ENCODE peak calls at places on chromosomes 7 and 10, in four cellular contexts. L is upper lobe of left lung, H is SK-N-SH, Y is breast epithelium. M is an unnamed sample. For H3K4me1, the result is how much of the 10 kb centered on the place peaks cover.

GRCh38 chr7:46633200-46633599 is 712.1 kb upstream of the IGFBP3 start:
- DNase-seq in L (no peak), H (no peak), Y (no peak), M (no peak)

GRCh38 chr10:114436941-114437340 is 32.6 kb upstream of the AFAP1L2 start:
- DNase-seq in L (no peak), H (no peak), Y (no peak), M (no peak)

GRCh38 chr10:81040947-81041346 is 503.2 kb downstream of the SH2D4B start:
- DNase-seq in L (no peak), H (no peak), Y (no peak), M (no peak)

GRCh38 chr7:149477494-149478443 is 16.9 kb upstream of the ZNF777 start:
- DNase-seq in L (no peak), H (no peak), Y (no peak), M (no peak)

GRCh38 chr7:6420680-6421079 is 27.1 kb downstream of the DAGLB start:
- DNase-seq in L (no peak), H (peak), Y (no peak), M (no peak)

GRCh38 chr7:1926908-1927306 is 256.8 kb downstream of the ELFN1 start:
- DNase-seq in L (no peak), H (no peak), Y (no peak), M (no peak)

GRCh38 chr7:8442814-8443304 is 9.4 kb downstream of the NXPH1 start:
- DNase-seq in L (peak), H (no peak), Y (no peak), M (peak)

GRCh38 chr10:130160775-130161174 is 24.6 kb downstream of the GLRX3 start:
- DNase-seq in L (no peak), H (no peak), Y (no peak), M (no peak)

GRCh38 chr10:120336910-120337540 is 120.0 kb upstream of the PLPP4 start:
- DNase-seq in L (no peak), H (peak), Y (peak), M (no peak)

GRCh38 chr7:44368885-44369284 is 43.5 kb upstream of the CAMK2B start:
- DNase-seq in L (no peak), H (no peak), Y (no peak), M (no peak)

GRCh38 chr10:26781797-26782196 is 79.0 kb downstream of the ABI1 start:
- DNase-seq in L (no peak), H (no peak), Y (no peak), M (no peak)

DNA sequence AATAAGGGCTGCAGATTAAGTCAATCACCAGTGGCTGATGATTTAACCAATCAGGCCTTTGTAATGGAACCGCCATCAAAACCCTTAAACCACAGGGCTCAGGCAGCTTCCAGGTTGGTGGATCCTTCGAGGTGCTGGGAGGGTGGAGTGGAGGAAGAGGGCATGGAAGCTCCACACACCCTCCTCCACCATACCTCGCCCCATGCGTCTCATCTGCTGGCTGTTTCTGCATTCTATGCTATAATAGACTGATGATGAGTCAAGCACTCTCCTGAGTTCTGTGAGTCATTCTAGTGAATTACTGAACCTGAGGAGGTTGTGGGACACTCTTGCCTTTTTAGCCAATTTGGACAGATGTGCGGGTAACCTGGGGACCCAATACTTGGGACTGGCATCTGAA is 43.9 kb downstream of the CHST15 start:
- DNase-seq in L (no peak), H (no peak), Y (no peak), M (peak)
- H3K4me1 ChIP-seq in L (under half), H (under half), Y (under half), M (under half)

GRCh38 chr10:122056431-122057094 is 67.6 kb downstream of the TACC2 start:
- DNase-seq in L (no peak), H (no peak), Y (no peak), M (peak)
- H3K27ac ChIP-seq in L (peak), H (no peak), Y (peak), M (no peak)

GRCh38 chr10:3783313-3783689 is 1.7 kb downstream of the KLF6 start:
- DNase-seq in L (no peak), H (peak), Y (no peak), M (peak)

GRCh38 chr10:3785251-3785848 is 341 bp upstream of the KLF6 start:
- DNase-seq in L (peak), H (peak), Y (peak), M (peak)

GRCh38 chr10:3785849-3786290 is 861 bp upstream of the KLF6 start:
- DNase-seq in L (no peak), H (peak), Y (no peak), M (no peak)

GRCh38 chr10:3783721-3784432 is 1.1 kb downstream of the KLF6 start:
- DNase-seq in L (no peak), H (peak), Y (peak), M (no peak)

GRCh38 chr10:3784510-3785250 is at the start of gene KLF6:
- DNase-seq in L (peak), H (peak), Y (no peak), M (peak)
- TF ChIP-seq POLR2AphosphoS5 in L (no peak), H (peak), Y (peak), M (peak)

GRCh38 chr10:110859947-110860376 is 11.8 kb upstream of the PDCD4 start:
- DNase-seq in L (no peak), H (no peak), Y (no peak), M (no peak)

GRCh38 chr10:110861930-110862677 is 9.6 kb upstream of the PDCD4 start:
- DNase-seq in L (no peak), H (no peak), Y (no peak), M (no peak)

GRCh38 chr10:110861476-110861875 is 10.3 kb upstream of the PDCD4 start:
- DNase-seq in L (no peak), H (no peak), Y (no peak), M (no peak)

GRCh38 chr10:110859206-110859946 is 12.4 kb upstream of the PDCD4 start:
- DNase-seq in L (no peak), H (no peak), Y (no peak), M (no peak)

DNA sequence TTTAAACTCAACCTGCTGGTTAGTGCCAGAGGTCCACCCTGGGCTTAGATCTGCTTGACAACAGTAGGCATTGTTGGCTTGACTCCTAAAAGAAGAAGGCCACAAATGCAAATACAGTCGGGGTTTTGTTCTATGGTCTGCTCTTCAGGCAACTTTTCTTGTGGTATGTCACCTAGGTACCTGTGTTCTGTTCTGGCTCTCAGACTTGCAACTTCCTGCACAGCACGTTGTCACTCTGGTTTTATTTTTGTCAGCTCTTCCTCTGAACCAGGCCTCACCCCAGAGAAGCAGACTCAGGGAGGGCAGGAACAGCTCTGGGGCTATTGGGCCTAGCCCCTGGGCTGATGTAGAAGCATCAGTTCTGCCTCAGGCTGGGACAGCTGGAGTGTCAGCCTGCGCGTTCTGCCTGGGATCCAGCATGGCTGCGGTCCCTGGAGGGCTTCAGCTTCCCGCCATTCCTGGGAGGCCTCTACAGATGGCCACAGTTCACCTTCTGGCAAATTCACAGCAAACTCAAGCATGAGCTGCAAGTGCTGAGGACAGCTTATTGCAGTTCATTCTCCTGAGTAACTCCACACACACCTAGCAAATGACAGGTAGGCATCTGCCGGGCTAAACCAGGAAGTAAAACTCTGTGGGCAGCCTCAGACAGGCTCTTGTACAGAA is 11.0 kb upstream of the PDCD4 start:
- DNase-seq in L (no peak), H (no peak), Y (no peak), M (peak)
- H3K4me1 ChIP-seq in L (half or more), H (under half), Y (under half), M (half or more)

GRCh38 chr7:36039243-36039642 is 113.8 kb upstream of the EEPD1 start:
- DNase-seq in L (no peak), H (no peak), Y (no peak), M (no peak)

GRCh38 chr7:36036590-36036989 is 116.5 kb upstream of the EEPD1 start:
- DNase-seq in L (no peak), H (peak), Y (no peak), M (no peak)

GRCh38 chr7:36038063-36038721 is 114.9 kb upstream of the EEPD1 start:
- DNase-seq in L (no peak), H (no peak), Y (no peak), M (no peak)

GRCh38 chr7:36039671-36040070 is 113.4 kb upstream of the EEPD1 start:
- DNase-seq in L (no peak), H (no peak), Y (no peak), M (no peak)

GRCh38 chr7:36037121-36037662 is 115.9 kb upstream of the EEPD1 start:
- DNase-seq in L (no peak), H (peak), Y (peak), M (no peak)
- H3K27ac ChIP-seq in L (peak), H (peak), Y (peak), M (peak)

GRCh38 chr7:28038175-28038855 is 142.3 kb downstream of the JAZF1 start:
- DNase-seq in L (no peak), H (no peak), Y (no peak), M (no peak)

GRCh38 chr7:28041508-28042314 is 138.9 kb downstream of the JAZF1 start:
- DNase-seq in L (no peak), H (no peak), Y (no peak), M (no peak)

GRCh38 chr7:28033386-28033785 is 147.2 kb downstream of the JAZF1 start:
- DNase-seq in L (no peak), H (no peak), Y (no peak), M (no peak)

GRCh38 chr7:28036748-28037147 is 143.8 kb downstream of the JAZF1 start:
- DNase-seq in L (no peak), H (no peak), Y (no peak), M (no peak)

DNA sequence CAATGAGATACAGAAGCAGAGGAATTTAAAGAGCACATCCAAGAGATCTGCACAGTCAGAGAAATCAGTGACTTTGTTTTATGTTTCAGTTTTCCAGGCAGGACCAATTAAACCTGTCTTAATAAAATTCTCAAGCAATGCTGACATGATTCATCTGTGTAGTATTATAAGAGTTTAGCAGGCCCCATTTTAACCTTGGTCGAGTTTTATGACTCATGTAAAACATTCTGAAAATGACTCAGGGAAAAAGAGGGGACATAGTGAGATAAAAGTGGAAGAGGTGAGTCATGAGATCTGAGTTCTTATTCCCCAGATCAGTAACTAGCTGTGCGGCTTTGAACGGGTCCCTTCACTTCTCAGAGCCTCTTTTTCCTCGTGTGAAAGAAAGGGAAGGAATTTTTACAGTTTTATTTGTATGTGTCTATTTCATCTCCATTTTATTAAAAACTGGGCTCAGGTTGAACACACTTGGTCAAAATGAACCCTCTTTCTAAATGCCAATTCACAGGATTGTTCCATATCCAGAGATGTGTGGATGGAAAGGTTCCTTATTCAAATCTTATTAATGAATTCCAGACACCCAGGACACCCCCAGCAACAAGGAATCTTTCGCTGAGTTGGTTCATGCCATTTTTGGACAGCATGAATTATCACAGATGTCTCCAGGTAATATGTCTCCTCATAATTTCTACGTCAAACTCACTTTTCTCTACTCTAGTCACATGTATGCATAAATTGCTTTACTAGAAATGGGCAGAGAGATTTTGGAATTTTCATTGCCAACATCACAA is 143.2 kb downstream of the JAZF1 start:
- DNase-seq in L (no peak), H (no peak), Y (no peak), M (no peak)
- TF ChIP-seq POLR2AphosphoS5 in L (no peak), H (peak), Y (no peak), M (no peak)

GRCh38 chr10:95501203-95502094 is 59.7 kb downstream of the SORBS1 start:
- DNase-seq in L (no peak), H (no peak), Y (no peak), M (no peak)

GRCh38 chr10:95500097-95500496 is 61.1 kb downstream of the SORBS1 start:
- DNase-seq in L (no peak), H (no peak), Y (no peak), M (no peak)

GRCh38 chr10:95499482-95499989 is 61.6 kb downstream of the SORBS1 start:
- DNase-seq in L (no peak), H (no peak), Y (no peak), M (no peak)

GRCh38 chr10:95502377-95502776 is 58.8 kb downstream of the SORBS1 start:
- DNase-seq in L (no peak), H (no peak), Y (no peak), M (no peak)

GRCh38 chr10:95500649-95501048 is 60.5 kb downstream of the SORBS1 start:
- DNase-seq in L (no peak), H (no peak), Y (no peak), M (no peak)
- H3K4me1 ChIP-seq in L (under half), H (under half), Y (under half), M (under half)

DNA sequence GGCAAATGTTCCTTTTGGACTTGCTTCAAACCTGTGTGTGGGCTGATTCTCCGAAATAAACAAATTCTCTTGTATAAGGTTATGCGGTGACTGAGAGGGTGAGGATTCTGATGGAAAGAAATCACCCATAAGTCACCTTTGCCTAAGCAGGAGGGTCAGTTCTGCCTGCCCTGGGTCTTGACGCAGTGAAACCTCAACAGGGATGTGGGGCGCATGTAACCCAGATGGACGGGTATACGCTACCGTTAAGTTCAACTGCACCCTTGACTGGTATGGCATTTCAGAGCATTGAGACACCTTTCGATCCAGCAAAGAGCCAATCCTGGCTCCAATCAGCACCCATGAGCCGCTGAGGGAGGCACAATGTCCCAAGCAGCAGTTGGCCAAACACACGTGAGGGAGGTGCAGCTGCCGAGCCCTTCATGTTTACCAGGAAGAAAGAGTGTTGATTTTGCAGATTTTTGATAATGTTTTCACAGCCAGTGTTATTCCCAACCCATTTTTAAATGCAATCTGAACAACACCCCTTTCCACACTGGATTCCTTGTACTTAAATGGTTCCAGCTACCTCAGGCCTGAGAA is 48.1 kb downstream of the SORBS1 start:
- DNase-seq in L (no peak), H (no peak), Y (no peak), M (no peak)
- H3K27ac ChIP-seq in L (peak), H (no peak), Y (peak), M (no peak)

DNA sequence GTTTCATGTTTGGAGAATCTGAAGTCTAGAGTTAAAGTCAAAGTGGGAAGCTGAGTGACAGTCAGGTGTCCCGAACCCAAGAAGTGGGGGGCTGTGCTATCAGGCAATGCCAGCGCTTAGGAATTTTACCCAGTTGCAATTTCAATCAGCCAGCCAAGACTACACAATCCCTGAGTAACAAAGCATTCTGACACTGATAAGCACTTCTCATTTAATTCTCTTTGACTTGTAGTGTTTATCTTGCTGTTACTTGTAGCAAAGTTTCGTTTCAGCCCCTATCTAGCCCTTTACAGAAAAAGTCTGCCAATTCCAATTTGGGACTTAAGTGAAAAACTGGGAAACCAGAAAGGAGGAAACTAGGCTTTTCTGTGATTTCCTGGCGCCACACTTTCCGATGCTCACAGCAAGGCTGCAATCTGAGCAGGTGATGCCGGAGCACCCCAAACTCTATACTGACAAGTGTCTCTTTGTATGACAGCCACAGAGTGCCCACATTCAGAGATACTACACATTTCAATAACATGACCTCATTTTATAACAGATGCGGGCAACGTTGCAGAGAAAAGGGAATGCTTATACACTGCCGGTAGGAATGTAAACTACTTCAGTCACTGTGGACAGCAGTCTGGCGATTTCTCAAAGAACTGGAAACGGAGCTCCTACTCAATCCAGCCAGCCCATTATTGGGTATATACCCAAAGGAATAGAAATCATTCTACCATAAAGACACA is 61.0 kb downstream of the ITIH5 start:
- DNase-seq in L (no peak), H (no peak), Y (no peak), M (no peak)
- TF ChIP-seq POLR2AphosphoS5 in L (no peak), H (no peak), Y (no peak), M (no peak)